ENCODE peak calls at places on chromosome X, in seven cellular contexts. I is effector memory CD4-positive, alpha-beta T cell; E is naive thymus-derived CD4-positive, alpha-beta T cell; H is osteoblast; F is fibroblast of lung; A is neural progenitor cell; U is AG04450. W is an unnamed sample.
A peak's percentile ranks its signal among the peaks of the same experiment; 100 is the strongest.

GRCh38 chrX:26387906-26388305 is 171.9 kb downstream of the MAGEB5 start:
- DNase-seq in A (no peak), E (no peak), I (no peak), F (no peak), H (no peak), U (no peak), W (no peak)

GRCh38 chrX:103818844-103819243 is 13.2 kb downstream of the RAB9B start:
- DNase-seq in I (no peak), H (no peak), F (no peak), A (no peak), U (no peak), E (no peak), W (no peak)

GRCh38 chrX:148871422-148872152 is 371.2 kb downstream of the AFF2 start:
- DNase-seq in U (peak; percentile 49), I (no peak), A (no peak), F (peak; percentile 95), H (no peak), E (no peak), W (peak; percentile 70)

GRCh38 chrX:16666541-16666940 is 16.6 kb downstream of the S100G start:
- DNase-seq in I (no peak), U (no peak), H (peak; percentile 78), A (peak; percentile 7), F (peak; percentile 63), E (no peak), W (peak; percentile 66)

GRCh38 chrX:145848451-145848850 is 30.8 kb downstream of the SLITRK2 start:
- DNase-seq in I (no peak), F (no peak), H (no peak), E (no peak), A (no peak), U (no peak), W (no peak)

GRCh38 chrX:129701624-129702069 is 37.1 kb upstream of the XPNPEP2 start:
- DNase-seq in H (peak; percentile 75), E (no peak), A (no peak), U (no peak), F (peak; percentile 60), I (no peak), W (peak; percentile 6)

GRCh38 chrX:107775000-107775733 is 420 bp downstream of the TSC22D3 start:
- DNase-seq in I (no peak), F (no peak), E (no peak), A (peak; percentile 35), U (no peak), H (no peak), W (no peak)

GRCh38 chrX:19514791-19515614 is at the start of gene MAP3K15:
- DNase-seq in A (peak; percentile 72), F (peak; percentile 9), U (no peak), I (no peak), E (no peak), H (peak; percentile 84), W (no peak)

GRCh38 chrX:2325076-2325784 is 175.5 kb downstream of the DHRSX start:
- DNase-seq in A (no peak), U (peak; percentile 18), E (peak; percentile 24), H (peak; percentile 77), I (peak; percentile 1), F (peak; percentile 96), W (peak; percentile 76)

GRCh38 chrX:6292599-6292998 is 63.9 kb upstream of the NLGN4X start:
- DNase-seq in E (no peak), F (no peak), U (no peak), H (no peak), I (no peak), A (peak; percentile 28), W (no peak)

GRCh38 chrX:24396236-24396929 is 35.9 kb downstream of the SUPT20HL1 start:
- DNase-seq in H (no peak), U (no peak), E (no peak), A (no peak), F (peak; percentile 83), I (no peak), W (peak; percentile 27)

GRCh38 chrX:27336466-27337091 is 126.6 kb downstream of the PPP4R3C start:
- DNase-seq in I (no peak), U (no peak), F (no peak), E (no peak), A (peak; percentile 40), H (peak; percentile 73), W (peak; percentile 15)

GRCh38 chrX:36957425-36958328 is 50.5 kb upstream of the FAM47C start:
- DNase-seq in U (no peak), A (peak; percentile 85), I (no peak), H (peak; percentile 87), F (peak; percentile 2), E (no peak), W (no peak)

GRCh38 chrX:2401590-2402360 is 99.0 kb downstream of the DHRSX start:
- DNase-seq in A (peak; percentile 94), U (no peak), I (no peak), F (peak; percentile 78), E (no peak), H (peak; percentile 36), W (no peak)

GRCh38 chrX:100995469-100995868 is 26.0 kb downstream of the ARL13A start:
- DNase-seq in E (no peak), I (no peak), H (peak; percentile 83), A (no peak), U (peak; percentile 64), F (peak; percentile 91), W (peak; percentile 92)

GRCh38 chrX:94365736-94366135 is 691.7 kb downstream of the FAM133A start:
- DNase-seq in F (no peak), E (no peak), I (no peak), U (no peak), H (no peak), A (peak; percentile 11), W (no peak)

GRCh38 chrX:151359931-151360871 is 36.8 kb upstream of the VMA21 start:
- DNase-seq in A (peak; percentile 64), I (no peak), F (no peak), H (peak; percentile 30), E (no peak), U (no peak), W (no peak)

GRCh38 chrX:69107747-69108410 is 57.4 kb downstream of the PJA1 start:
- DNase-seq in A (no peak), I (no peak), F (no peak), H (peak; percentile 46), E (no peak), U (no peak), W (no peak)

GRCh38 chrX:31209005-31209612 is 137.3 kb upstream of the FTHL17 start:
- DNase-seq in F (peak; percentile 33), H (peak; percentile 58), U (no peak), I (no peak), E (no peak), A (no peak), W (peak; percentile 43)

GRCh38 chrX:65034292-65034640 is 58.0 kb upstream of the ZC4H2 start:
- DNase-seq in E (no peak), H (no peak), F (no peak), A (peak; percentile 1), I (no peak), U (no peak), W (no peak)

GRCh38 chrX:108091878-108092291 is 307 bp downstream of the ATG4A start:
- DNase-seq in E (no peak), F (no peak), I (no peak), H (no peak), A (no peak), U (no peak), W (no peak)

GRCh38 chrX:150143721-150144440 is 205.6 kb upstream of the EOLA2 start:
- DNase-seq in F (peak; percentile 55), I (no peak), H (no peak), U (no peak), A (no peak), E (no peak), W (no peak)

GRCh38 chrX:49250578-49250977 is 13.9 kb downstream of the FOXP3 start:
- DNase-seq in F (no peak), H (peak; percentile 58), A (no peak), I (no peak), E (no peak), U (no peak), W (no peak)

GRCh38 chrX:150446151-150446550 is 83.0 kb downstream of the MAMLD1 start:
- DNase-seq in H (no peak), A (peak; percentile 14), I (no peak), U (no peak), E (no peak), F (no peak), W (no peak)

GRCh38 chrX:136138939-136139338 is 8.4 kb upstream of the FHL1 start:
- DNase-seq in U (no peak), E (no peak), I (no peak), H (no peak), A (no peak), F (no peak), W (no peak)
- H3K27ac ChIP-seq in U (no peak overlapping the region), E (no peak overlapping the region), I (no peak overlapping the region), H (no peak overlapping the region), A (no peak overlapping the region), F (no peak overlapping the region), W (no peak overlapping the region)

DNA sequence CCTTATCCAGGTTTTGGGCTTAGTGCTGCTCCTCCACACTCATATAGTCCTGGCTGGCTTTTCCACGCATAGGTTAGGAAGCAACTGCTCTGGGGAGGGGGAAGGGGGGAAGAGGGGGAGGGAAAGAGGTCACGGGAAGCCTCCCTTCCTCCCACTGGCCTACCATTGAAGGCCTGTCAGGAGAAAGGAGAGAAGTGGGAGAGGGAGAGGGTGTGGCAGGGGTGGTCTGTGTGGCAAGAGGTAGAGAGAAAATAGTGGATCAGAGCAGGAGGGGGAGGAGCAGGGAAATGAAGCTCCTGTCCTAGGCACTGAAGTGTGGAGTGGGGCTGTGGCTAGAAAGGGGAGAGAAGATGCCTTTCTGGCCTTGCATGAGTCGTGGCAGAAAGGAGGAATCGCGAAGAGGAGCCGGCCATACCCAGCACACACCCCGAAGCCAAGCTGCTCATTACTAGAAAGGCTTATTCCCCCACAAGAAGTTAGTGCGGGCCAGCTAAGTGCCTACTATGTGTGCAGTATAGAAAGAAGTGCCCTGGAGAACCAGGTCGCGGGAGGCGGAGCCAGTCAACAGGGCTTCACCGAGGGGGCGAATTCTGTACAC is 1.1 kb upstream of the TMEM164 start:
- DNase-seq in U (no peak), F (no peak), H (peak; percentile 72), E (no peak), I (no peak), A (no peak), W (no peak)
- H3K4me3 ChIP-seq in U (peak overlapping the region; percentile 71), F (peak overlapping the region; percentile 39), H (peak overlapping the region; percentile 75), E (peak overlapping the region; percentile 54), I (peak overlapping the region; percentile 55), A (peak overlapping the region; percentile 63), W (peak overlapping the region; percentile 66)

GRCh38 chrX:10856797-10857196 is 236.4 kb upstream of the MID1 start:
- DNase-seq in I (no peak), H (no peak), F (no peak), U (no peak), A (no peak), E (no peak), W (no peak)
- H3K27ac ChIP-seq in I (no peak overlapping the region), H (no peak overlapping the region), F (no peak overlapping the region), U (no peak overlapping the region), A (no peak overlapping the region), E (no peak overlapping the region), W (no peak overlapping the region)

DNA sequence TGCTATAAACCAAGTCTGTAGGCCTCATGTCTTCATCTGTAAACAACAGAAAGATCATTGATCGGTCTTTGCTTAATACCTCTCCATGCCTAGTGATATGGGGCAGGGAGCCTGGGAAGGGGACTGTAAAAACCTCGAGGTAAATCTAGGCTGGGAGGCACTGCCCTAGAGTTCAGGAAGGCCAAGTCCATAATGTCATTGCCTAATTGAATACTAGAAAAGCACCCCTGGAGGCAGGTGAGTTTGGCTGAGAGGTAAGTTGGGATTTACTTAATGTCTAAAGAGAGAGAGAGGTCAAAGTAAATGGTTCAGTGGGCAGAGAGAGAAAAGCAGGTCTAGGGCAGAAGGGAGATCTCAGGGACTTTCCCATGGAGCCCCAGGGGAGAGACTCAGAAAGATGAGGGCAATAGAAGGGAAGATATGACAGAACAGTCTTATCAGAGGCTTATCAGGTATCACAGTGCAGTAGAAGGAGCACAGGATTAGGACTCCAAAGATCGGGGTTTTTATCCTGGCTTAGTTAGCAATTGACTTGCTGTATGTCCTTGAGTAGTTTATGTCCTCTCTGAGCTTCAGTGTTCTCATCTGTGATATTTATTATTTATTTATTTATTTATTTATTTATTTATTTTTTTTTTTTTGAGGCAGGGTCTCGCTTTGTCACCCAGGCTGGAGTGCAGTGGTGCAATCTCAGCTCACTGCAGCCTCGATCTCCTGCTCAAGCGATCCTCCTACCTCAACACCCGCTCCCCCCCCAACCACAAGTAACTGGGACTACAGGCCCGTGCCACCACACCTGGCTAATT is 85.2 kb downstream of the SLC16A2 start:
- DNase-seq in E (no peak), F (no peak), I (no peak), U (no peak), H (no peak), A (no peak), W (no peak)
- H3K4me3 ChIP-seq in E (no peak overlapping the region), F (no peak overlapping the region), I (no peak overlapping the region), U (no peak overlapping the region), H (no peak overlapping the region), A (no peak overlapping the region), W (no peak overlapping the region)

W was measured in brain microvascular endothelial cell.